ENCODE peak calls at places on chromosome 12, in seven cellular contexts. A is H9, D is H1, C is IMR-90, K is mesenchymal stem cell, F is trophoblast cell, O is mesendoderm. B is an unnamed sample.

GRCh38 chr12:121668750-121669524 is 517 bp downstream of the MORN3 start:
- DNase-seq in A (peak; percentile 82), D (no peak), C (peak; percentile 36), K (peak; percentile 54), F (peak; percentile 52), O (peak; percentile 83), B (peak; percentile 61)

GRCh38 chr12:102797513-102797912 is 119.5 kb downstream of the PAH start:
- DNase-seq in A (no peak), D (no peak), C (no peak), K (no peak), F (no peak), O (no peak), B (no peak)

GRCh38 chr12:52787324-52787996 is 8.5 kb downstream of the KRT3 start:
- DNase-seq in A (no peak), D (no peak), C (no peak), K (no peak), F (no peak), O (no peak), B (no peak)

GRCh38 chr12:117469883-117470483 is 108.6 kb upstream of the NOS1 start:
- DNase-seq in A (no peak), D (no peak), C (no peak), K (no peak), F (no peak), O (no peak), B (no peak)

GRCh38 chr12:53004582-53004981 is 1.7 kb upstream of the EIF4B start:
- DNase-seq in A (peak; percentile 61), D (no peak), C (peak; percentile 24), K (peak; percentile 69), F (no peak), O (peak; percentile 78), B (no peak)

GRCh38 chr12:12872934-12873275 is 18.5 kb upstream of the GPRC5A start:
- DNase-seq in A (no peak), D (no peak), C (peak; percentile 83), K (peak; percentile 54), F (no peak), O (no peak), B (no peak)

GRCh38 chr12:96047621-96048211 is 12.3 kb upstream of the LTA4H start:
- DNase-seq in A (no peak), D (no peak), C (peak; percentile 72), K (peak; percentile 62), F (peak; percentile 66), O (no peak), B (no peak)

GRCh38 chr12:114834621-114835020 is 150.6 kb upstream of the TBX3 start:
- DNase-seq in A (peak; percentile 41), D (no peak), C (peak; percentile 46), K (peak; percentile 41), F (peak; percentile 11), O (peak; percentile 94), B (no peak)

GRCh38 chr12:80490329-80490728 is 46.3 kb downstream of the PTPRQ start:
- DNase-seq in A (peak; percentile 29), D (no peak), C (no peak), K (no peak), F (peak; percentile 23), O (peak; percentile 90), B (peak; percentile 17)

GRCh38 chr12:47935196-47935595 is 28.2 kb upstream of the TMEM106C start:
- DNase-seq in A (peak; percentile 30), D (no peak), C (peak; percentile 82), K (peak; percentile 85), F (no peak), O (no peak), B (no peak)

GRCh38 chr12:28611115-28611435 is 420.8 kb downstream of the CCDC91 start:
- DNase-seq in A (no peak), D (no peak), C (peak; percentile 93), K (peak; percentile 85), F (no peak), O (no peak), B (no peak)

GRCh38 chr12:116236986-116237385 is 40.5 kb downstream of the MED13L start:
- DNase-seq in A (no peak), D (no peak), C (no peak), K (no peak), F (no peak), O (no peak), B (no peak)

GRCh38 chr12:111584959-111585358 is 14.2 kb downstream of the ATXN2 start:
- DNase-seq in A (no peak), D (no peak), C (peak; percentile 60), K (no peak), F (peak; percentile 52), O (no peak), B (no peak)

GRCh38 chr12:2543801-2544200 is 251.0 kb upstream of the FKBP4 start:
- DNase-seq in A (no peak), D (no peak), C (no peak), K (no peak), F (no peak), O (no peak), B (no peak)

GRCh38 chr12:95773320-95773719 is 17.2 kb downstream of the NTN4 start:
- DNase-seq in A (no peak), D (no peak), C (no peak), K (no peak), F (no peak), O (no peak), B (no peak)

GRCh38 chr12:47361389-47362031 is 281.8 kb upstream of the AMIGO2 start:
- DNase-seq in A (peak; percentile 39), D (no peak), C (no peak), K (peak; percentile 10), F (peak; percentile 60), O (peak; percentile 66), B (no peak)

GRCh38 chr12:79983492-79983891 is 48.6 kb upstream of the PPP1R12A start:
- DNase-seq in A (no peak), D (no peak), C (peak; percentile 78), K (peak; percentile 77), F (no peak), O (no peak), B (no peak)

GRCh38 chr12:54723653-54724256 is 75.6 kb upstream of the DCD start:
- DNase-seq in A (peak; percentile 46), D (no peak), C (peak; percentile 11), K (peak; percentile 29), F (peak; percentile 59), O (peak; percentile 67), B (no peak)

GRCh38 chr12:125346361-125346760 is 281.1 kb downstream of the AACS start:
- DNase-seq in A (no peak), D (peak; percentile 13), C (no peak), K (no peak), F (no peak), O (peak; percentile 43), B (no peak)

GRCh38 chr12:32309811-32310755 is 89.3 kb upstream of the FGD4 start:
- DNase-seq in A (no peak), D (no peak), C (peak; percentile 29), K (no peak), F (no peak), O (no peak), B (no peak)
- H4K8ac ChIP-seq in A (no peak overlapping the region), D (no peak overlapping the region), C (no peak overlapping the region), K (no peak overlapping the region), F (no peak overlapping the region), O (no peak overlapping the region), B (no peak overlapping the region)

DNA sequence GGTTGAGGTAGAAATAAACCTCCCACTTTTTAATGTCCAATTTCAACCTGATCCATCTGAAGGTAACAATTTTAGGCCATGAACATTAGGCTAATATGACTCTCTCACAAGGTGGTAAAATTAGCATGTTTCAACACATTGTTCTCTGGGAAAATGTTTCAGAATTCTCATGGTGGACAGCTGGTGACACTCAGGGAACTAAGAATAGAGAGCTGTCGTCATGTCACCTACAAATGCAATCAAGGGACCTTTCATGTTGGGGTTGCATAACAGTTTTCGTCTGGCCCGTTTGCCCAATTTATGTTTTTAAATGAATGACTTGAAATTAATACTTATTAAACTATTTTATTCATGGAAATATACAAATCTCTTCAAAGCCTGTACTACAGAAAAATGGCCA is 180.7 kb upstream of the PRICKLE1 start:
- DNase-seq in A (no peak), D (no peak), C (no peak), K (no peak), F (no peak), O (no peak), B (no peak)
- H4K8ac ChIP-seq in A (no peak overlapping the region), D (no peak overlapping the region), C (no peak overlapping the region), K (no peak overlapping the region), F (no peak overlapping the region), O (no peak overlapping the region), B (no peak overlapping the region)

GRCh38 chr12:105679982-105680381 is 349.5 kb downstream of the C12orf75 start:
- DNase-seq in A (no peak), D (no peak), C (no peak), K (no peak), F (no peak), O (no peak), B (no peak)
- H4K8ac ChIP-seq in A (no peak overlapping the region), D (no peak overlapping the region), C (no peak overlapping the region), K (no peak overlapping the region), F (no peak overlapping the region), O (no peak overlapping the region), B (no peak overlapping the region)

DNA sequence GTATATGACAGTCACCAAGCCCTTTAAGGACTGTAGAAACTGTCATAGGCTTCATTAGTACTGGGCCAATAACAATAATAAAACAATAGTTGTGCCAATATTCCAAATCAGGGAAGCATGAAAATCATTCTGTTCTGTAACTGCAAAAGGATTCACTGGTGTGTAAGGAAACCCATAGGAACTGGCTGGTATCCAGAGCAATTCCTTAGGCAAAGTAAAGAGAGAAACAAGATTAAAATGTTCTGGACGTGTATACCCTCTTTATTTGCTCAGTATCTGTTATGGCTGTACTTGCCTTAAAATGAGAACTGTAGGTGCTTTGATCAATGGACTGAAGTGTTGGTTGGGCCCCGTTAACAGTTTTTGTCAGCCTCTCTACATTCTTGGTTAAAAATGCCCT is 72.4 kb upstream of the STAC3 start:
- DNase-seq in A (no peak), D (no peak), C (no peak), K (no peak), F (no peak), O (no peak), B (no peak)
- H4K8ac ChIP-seq in A (no peak overlapping the region), D (no peak overlapping the region), C (no peak overlapping the region), K (no peak overlapping the region), F (no peak overlapping the region), O (no peak overlapping the region), B (no peak overlapping the region)

DNA sequence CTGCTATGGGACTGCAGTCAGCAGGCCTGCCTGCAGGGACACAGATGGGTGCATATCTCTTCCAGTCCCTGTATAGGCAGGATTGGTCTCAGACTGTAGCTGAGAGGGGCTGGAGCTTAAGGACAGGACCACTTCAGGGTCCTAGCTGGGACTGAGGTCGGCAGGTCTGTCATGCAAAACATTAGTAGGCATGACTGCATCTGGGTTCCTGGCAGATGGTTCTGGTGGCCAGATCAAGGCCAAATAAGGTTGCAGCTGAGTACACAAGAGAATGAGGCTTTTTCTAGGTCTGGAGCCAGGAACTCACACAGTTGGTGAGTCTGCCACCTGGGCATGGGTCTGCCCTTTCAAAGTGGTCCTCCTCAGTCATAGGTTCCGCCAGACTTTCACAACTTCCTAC is 155.8 kb downstream of the TPH2 start:
- DNase-seq in A (no peak), D (no peak), C (no peak), K (no peak), F (no peak), O (no peak), B (no peak)
- H4K8ac ChIP-seq in A (no peak overlapping the region), D (no peak overlapping the region), C (no peak overlapping the region), K (no peak overlapping the region), F (no peak overlapping the region), O (no peak overlapping the region), B (no peak overlapping the region)

DNA sequence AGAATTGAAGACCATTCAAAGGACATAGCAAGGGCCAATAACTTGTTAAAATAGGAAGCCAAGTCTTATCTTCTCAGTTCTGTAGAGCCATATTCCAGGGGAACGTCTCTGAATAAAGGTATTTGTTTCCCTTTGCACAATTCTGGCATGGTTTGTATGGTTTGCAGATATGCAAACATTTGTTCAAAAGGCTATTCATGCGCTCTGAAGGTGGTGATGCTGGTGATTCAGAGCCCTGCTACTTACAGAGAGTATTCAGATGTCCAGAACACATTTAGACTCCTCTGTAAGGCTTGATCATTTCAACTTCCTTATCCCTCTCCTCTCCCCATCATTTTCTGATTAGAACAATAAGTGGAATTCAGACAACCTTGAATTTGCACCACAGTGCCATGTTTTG is 35.9 kb downstream of the SLC4A8 start:
- DNase-seq in A (no peak), D (no peak), C (peak; percentile 76), K (no peak), F (no peak), O (no peak), B (no peak)
- H4K8ac ChIP-seq in A (no peak overlapping the region), D (no peak overlapping the region), C (no peak overlapping the region), K (no peak overlapping the region), F (no peak overlapping the region), O (no peak overlapping the region), B (no peak overlapping the region)